ENCODE peak calls at places on chromosomes 7 and 10, in six cellular contexts. H, U, K, B, C and O are unnamed samples.

GRCh38 chr7:30433082-30433481 is 45.5 kb downstream of the NOD1 start:
- DNase-seq in H (no peak), U (peak; percentile 37), K (peak; percentile 46), B (peak; percentile 82), C (no peak), O (peak; percentile 71)

GRCh38 chr7:1239455-1240295 is 7.0 kb downstream of the UNCX start:
- DNase-seq in H (no peak), U (no peak), K (no peak), B (no peak), C (no peak), O (no peak)

GRCh38 chr7:149832332-149833041 is 5.7 kb upstream of the ZNF862 start:
- DNase-seq in H (no peak), U (no peak), K (no peak), B (peak; percentile 47), C (no peak), O (no peak)

GRCh38 chr7:153088601-153089000 is 329.0 kb downstream of the ACTR3B start:
- DNase-seq in H (no peak), U (no peak), K (no peak), B (no peak), C (no peak), O (no peak)

GRCh38 chr10:11397980-11398580 is 213.4 kb downstream of the USP6NL start:
- DNase-seq in H (no peak), U (no peak), K (peak; percentile 23), B (peak; percentile 78), C (no peak), O (no peak)

GRCh38 chr10:79483948-79484347 is 28.4 kb upstream of the EIF5AL1 start:
- DNase-seq in H (no peak), U (no peak), K (peak; percentile 42), B (peak; percentile 72), C (no peak), O (no peak)

GRCh38 chr10:28201666-28202400 is 101.0 kb downstream of the MPP7 start:
- DNase-seq in H (no peak), U (no peak), K (no peak), B (no peak), C (no peak), O (no peak)

GRCh38 chr10:12806228-12807095 is 195.1 kb downstream of the CCDC3 start:
- DNase-seq in H (no peak), U (no peak), K (no peak), B (no peak), C (no peak), O (no peak)

GRCh38 chr10:124010563-124011131 is 82.8 kb downstream of the CHST15 start:
- DNase-seq in H (no peak), U (peak; percentile 76), K (no peak), B (peak; percentile 96), C (peak; percentile 98), O (no peak)

GRCh38 chr10:76150139-76150885 is 718.9 kb downstream of the LRMDA start:
- DNase-seq in H (no peak), U (peak; percentile 30), K (no peak), B (no peak), C (no peak), O (peak; percentile 30)

GRCh38 chr10:69612760-69613159 is 17.3 kb upstream of the FAM241B start:
- DNase-seq in H (no peak), U (no peak), K (no peak), B (no peak), C (no peak), O (no peak)

GRCh38 chr10:48658243-48658888 is 26.3 kb upstream of the WDFY4 start:
- DNase-seq in H (peak; percentile 73), U (peak; percentile 21), K (peak; percentile 70), B (peak; percentile 81), C (peak; percentile 92), O (peak; percentile 81)

GRCh38 chr7:105454058-105454739 is 65.5 kb upstream of the SRPK2 start:
- DNase-seq in H (no peak), U (no peak), K (no peak), B (no peak), C (no peak), O (no peak)

GRCh38 chr10:96263173-96263572 is 8.2 kb downstream of the BLNK start:
- DNase-seq in H (no peak), U (no peak), K (no peak), B (no peak), C (no peak), O (no peak)

GRCh38 chr10:92432596-92432995 is 141.3 kb downstream of the IDE start:
- DNase-seq in H (no peak), U (no peak), K (no peak), B (no peak), C (no peak), O (no peak)

GRCh38 chr10:37854606-37855005 is 2.8 kb downstream of the ZNF248 start:
- DNase-seq in H (no peak), U (no peak), K (no peak), B (no peak), C (no peak), O (no peak)

GRCh38 chr7:1122832-1123501 is 35.1 kb downstream of the GPER1 start:
- DNase-seq in H (no peak), U (no peak), K (no peak), B (no peak), C (no peak), O (no peak)

GRCh38 chr7:25656581-25657026 is 428.3 kb upstream of the NPVF start:
- DNase-seq in H (no peak), U (no peak), K (no peak), B (no peak), C (no peak), O (no peak)

GRCh38 chr10:5685764-5686240 is 1.2 kb downstream of the TASOR2 start:
- DNase-seq in H (no peak), U (no peak), K (no peak), B (no peak), C (no peak), O (no peak)

GRCh38 chr10:26755443-26755903 is 58.0 kb downstream of the PDSS1 start:
- DNase-seq in H (peak; percentile 35), U (no peak), K (no peak), B (no peak), C (no peak), O (no peak)

GRCh38 chr10:105149371-105149871 is 508.3 kb downstream of the SORCS3 start:
- DNase-seq in H (no peak), U (no peak), K (no peak), B (no peak), C (no peak), O (no peak)

GRCh38 chr7:4830176-4830575 is 31.7 kb downstream of the PAPOLB start:
- DNase-seq in H (peak; percentile 74), U (no peak), K (peak; percentile 38), B (peak; percentile 86), C (peak; percentile 85), O (peak; percentile 71)

GRCh38 chr7:2512713-2513112 is 6.9 kb upstream of the LFNG start:
- DNase-seq in H (no peak), U (no peak), K (no peak), B (no peak), C (no peak), O (no peak)

GRCh38 chr7:51126813-51127617 is 189.6 kb downstream of the COBL start:
- DNase-seq in H (no peak), U (no peak), K (no peak), B (no peak), C (peak; percentile 31), O (no peak)

GRCh38 chr10:97018251-97019212 is 167.2 kb downstream of the SLIT1 start:
- DNase-seq in H (no peak), U (no peak), K (no peak), B (no peak), C (no peak), O (no peak)

GRCh38 chr7:122006687-122007086 is 133.7 kb downstream of the PTPRZ1 start:
- DNase-seq in H (no peak), U (no peak), K (no peak), B (no peak), C (no peak), O (no peak)

GRCh38 chr7:24755541-24756416 is 1.5 kb downstream of the GSDME start:
- DNase-seq in H (no peak), U (no peak), K (no peak), B (no peak), C (no peak), O (no peak)

GRCh38 chr7:135991322-135991721 is 14.2 kb upstream of the MTPN start:
- DNase-seq in H (no peak), U (no peak), K (no peak), B (no peak), C (no peak), O (no peak)

GRCh38 chr7:80830584-80831319 is 88.1 kb downstream of the SEMA3C start:
- DNase-seq in H (peak; percentile 51), U (no peak), K (no peak), B (no peak), C (no peak), O (no peak)

GRCh38 chr7:75916685-75917634 is 2.0 kb downstream of the POR start:
- DNase-seq in H (no peak), U (no peak), K (no peak), B (no peak), C (no peak), O (no peak)
- H3K4me3 ChIP-seq in H (peak overlapping the region; percentile 81), U (no peak overlapping the region), K (peak overlapping the region; percentile 66), B (no peak overlapping the region), C (no peak overlapping the region), O (no peak overlapping the region)

DNA sequence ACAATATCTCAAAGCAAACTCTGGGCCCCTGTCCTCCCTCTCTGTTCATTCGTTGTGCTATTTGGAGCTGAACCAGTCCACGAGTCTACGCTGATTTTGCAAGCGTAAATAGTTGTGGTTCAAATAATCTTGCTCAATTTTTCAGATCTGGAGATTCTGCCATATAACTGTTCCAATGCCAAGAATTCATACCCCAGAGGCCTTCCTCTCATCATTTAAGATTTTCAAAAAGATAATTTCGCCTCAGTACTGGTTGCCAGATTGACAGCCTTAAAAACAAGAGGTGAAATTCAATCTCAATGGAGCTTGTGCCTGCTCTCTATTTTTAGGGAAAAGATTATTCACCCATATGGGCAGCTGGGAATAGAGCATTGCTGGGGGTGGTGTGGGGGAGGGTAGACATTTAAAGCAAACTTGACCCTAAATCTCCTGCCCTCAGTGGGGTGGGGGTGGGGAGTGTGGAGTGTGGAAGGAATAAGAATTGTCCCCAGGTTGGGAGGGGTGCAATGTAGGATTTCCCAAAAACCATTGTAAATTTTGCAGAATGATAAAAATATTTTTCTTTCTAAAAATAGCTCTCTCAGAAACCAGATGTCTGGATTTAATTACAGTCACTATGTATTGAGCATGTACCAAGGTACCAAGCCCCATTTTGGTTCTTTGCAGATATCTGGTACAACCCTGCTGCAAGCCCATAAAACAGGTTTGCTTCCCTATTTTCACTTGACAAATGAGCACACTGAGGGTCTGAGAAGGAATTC is 104.7 kb upstream of the EEPD1 start:
- DNase-seq in H (no peak), U (no peak), K (peak; percentile 37), B (peak; percentile 75), C (no peak), O (no peak)
- TF ChIP-seq EP300 in H (peak; percentile 18), U (no peak), K (peak; percentile 93), B (no peak), C (no peak), O (no peak)

GRCh38 chr7:44982535-44982923 is 3.7 kb upstream of the MYO1G start:
- DNase-seq in H (no peak), U (no peak), K (no peak), B (no peak), C (no peak), O (no peak)
- TF ChIP-seq POLR2A in H (no peak), U (no peak), K (no peak), B (no peak), C (peak; percentile 43), O (no peak)

DNA sequence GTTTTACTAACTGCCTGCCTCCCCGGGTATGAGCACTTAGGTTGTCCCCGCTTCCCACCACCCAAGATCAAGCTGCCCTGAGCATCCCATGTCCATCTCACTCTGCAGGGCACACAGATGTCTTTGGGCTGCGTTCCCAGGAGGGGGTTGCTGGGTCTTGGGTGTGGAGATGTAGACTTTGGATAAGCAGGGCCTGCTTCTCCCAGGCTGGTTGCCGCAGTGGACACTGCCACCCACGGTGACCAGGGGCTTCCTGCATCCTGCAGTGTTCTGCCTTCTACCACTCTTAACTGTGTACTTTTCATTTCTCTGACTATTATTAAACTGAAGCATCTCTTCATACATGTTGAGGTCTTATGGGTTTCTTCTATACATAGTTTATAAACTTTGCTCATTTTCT is 70.0 kb downstream of the DOCK1 start:
- DNase-seq in H (no peak), U (no peak), K (no peak), B (no peak), C (no peak), O (no peak)
- H3K4me3 ChIP-seq in H (no peak overlapping the region), U (no peak overlapping the region), K (no peak overlapping the region), B (no peak overlapping the region), C (no peak overlapping the region), O (no peak overlapping the region)